ENCODE peak calls at places on chromosomes 5 and 9, in six cellular contexts. K is PC-3, B is heart right ventricle, X is WERI-Rb-1, C is GM12864, W is brain microvascular endothelial cell. Q is an unnamed sample.

GRCh38 chr9:126633881-126634558 is 20.3 kb downstream of the LMX1B start:
- DNase-seq in K (no peak), B (no peak), W (no peak), C (no peak), X (no peak), Q (no peak)

GRCh38 chr5:151125421-151125820 is 32.2 kb downstream of the ANXA6 start:
- DNase-seq in X (no peak), K (no peak), C (no peak), B (no peak), W (no peak), Q (no peak)

GRCh38 chr5:68287631-68287975 is 72.0 kb downstream of the PIK3R1 start:
- DNase-seq in K (no peak), B (no peak), X (no peak), C (no peak), W (no peak), Q (no peak)

GRCh38 chr9:124342946-124343485 is 72.2 kb downstream of the PSMB7 start:
- DNase-seq in K (peak), C (no peak), X (peak), W (peak), B (peak), Q (peak)

GRCh38 chr9:93812410-93812668 is 142.8 kb downstream of the BARX1 start:
- DNase-seq in W (no peak), K (no peak), C (no peak), B (no peak), X (no peak), Q (no peak)

GRCh38 chr9:125752070-125752628 is 5.0 kb downstream of the PBX3 start:
- DNase-seq in K (no peak), X (no peak), B (no peak), C (no peak), W (no peak), Q (no peak)

GRCh38 chr5:31934156-31934555 is 240.0 kb downstream of the GOLPH3 start:
- DNase-seq in W (no peak), B (no peak), C (no peak), K (peak), X (no peak), Q (no peak)

GRCh38 chr5:88509403-88509802 is 240.8 kb upstream of the TMEM161B start:
- DNase-seq in K (no peak), B (no peak), W (no peak), C (no peak), X (peak), Q (no peak)

GRCh38 chr5:53478411-53479044 is 1.9 kb upstream of the FST start:
- DNase-seq in W (peak), C (no peak), B (peak), K (peak), X (peak), Q (no peak)

GRCh38 chr5:157915638-157916037 is 56.7 kb upstream of the CLINT1 start:
- DNase-seq in B (peak), W (peak), K (peak), X (no peak), C (no peak), Q (peak)

GRCh38 chr9:133998915-133999580 is 6.9 kb upstream of the VAV2 start:
- DNase-seq in K (no peak), W (no peak), C (no peak), B (no peak), X (no peak), Q (no peak)

GRCh38 chr5:130135506-130135905 is 231.2 kb downstream of the CHSY3 start:
- DNase-seq in X (no peak), C (no peak), B (no peak), W (peak), K (peak), Q (peak)

GRCh38 chr9:81266674-81267073 is 422.7 kb downstream of the TLE1 start:
- DNase-seq in K (peak), C (no peak), B (no peak), W (peak), X (no peak), Q (no peak)

GRCh38 chr5:180135967-180136641 is 64.5 kb upstream of the RNF130 start:
- DNase-seq in X (no peak), C (no peak), K (no peak), B (no peak), W (no peak), Q (no peak)

GRCh38 chr5:167303582-167303981 is 987.9 kb upstream of the WWC1 start:
- DNase-seq in W (no peak), B (no peak), X (no peak), C (no peak), K (no peak), Q (no peak)

GRCh38 chr5:52895070-52895469 is 94.1 kb upstream of the ITGA2 start:
- DNase-seq in K (no peak), X (peak), C (no peak), W (no peak), B (no peak), Q (no peak)

GRCh38 chr9:23586906-23587305 is 239.1 kb downstream of the ELAVL2 start:
- DNase-seq in K (no peak), B (no peak), W (no peak), X (no peak), C (no peak), Q (no peak)

GRCh38 chr5:52799358-52799982 is 11.8 kb downstream of the ITGA1 start:
- DNase-seq in X (peak), C (no peak), W (peak), K (peak), B (peak), Q (no peak)

GRCh38 chr5:32612134-32612888 is 27.0 kb downstream of the SUB1 start:
- DNase-seq in C (no peak), K (no peak), B (no peak), X (no peak), W (peak), Q (peak)

GRCh38 chr5:172540099-172540870 is 86.0 kb upstream of the SH3PXD2B start:
- DNase-seq in C (no peak), K (no peak), B (no peak), W (no peak), X (no peak), Q (no peak)

GRCh38 chr9:121619989-121620673 is 31.3 kb upstream of the DAB2IP start:
- DNase-seq in X (no peak), B (peak), C (no peak), K (no peak), W (no peak), Q (no peak)

GRCh38 chr5:3199941-3200340 is 395.7 kb upstream of the IRX1 start:
- DNase-seq in X (no peak), W (no peak), K (no peak), B (no peak), C (no peak), Q (no peak)

GRCh38 chr5:44875661-44876250 is 67.0 kb downstream of the MRPS30 start:
- DNase-seq in K (peak), X (no peak), C (peak), B (no peak), W (no peak), Q (peak)

GRCh38 chr5:1010641-1011046 is 2.0 kb downstream of the NKD2 start:
- DNase-seq in K (no peak), C (no peak), B (peak), X (peak), W (no peak), Q (no peak)

GRCh38 chr5:1011226-1011631 is 2.6 kb downstream of the NKD2 start:
- DNase-seq in W (no peak), X (peak), C (no peak), B (peak), K (peak), Q (no peak)

GRCh38 chr5:1008451-1009358 is at the start of gene NKD2:
- DNase-seq in X (peak), K (peak), B (peak), W (no peak), C (no peak), Q (no peak)

GRCh38 chr5:1009359-1010180 is 968 bp downstream of the NKD2 start:
- DNase-seq in X (peak), W (no peak), B (peak), C (no peak), K (no peak), Q (no peak)

GRCh38 chr5:1010181-1010510 is 1.5 kb downstream of the NKD2 start:
- DNase-seq in B (no peak), X (peak), K (peak), C (no peak), W (no peak), Q (no peak)
- H3K4me3 ChIP-seq in B (peak), X (no peak), K (peak), C (no peak), W (no peak), Q (peak)

GRCh38 chr5:96537386-96537785 is 104.3 kb upstream of the PCSK1 start:
- DNase-seq in W (peak), C (no peak), B (no peak), X (no peak), K (peak), Q (peak)
- TF ChIP-seq CTCF in W (no peak), C (no peak), B (no peak), X (no peak), K (no peak), Q (no peak)

GRCh38 chr9:14706530-14707140 is 13.4 kb upstream of the ZDHHC21 start:
- DNase-seq in X (no peak), W (no peak), C (no peak), B (no peak), K (no peak), Q (no peak)

GRCh38 chr9:14704281-14704680 is 11.0 kb upstream of the ZDHHC21 start:
- DNase-seq in W (no peak), K (no peak), C (no peak), X (no peak), B (no peak), Q (no peak)

GRCh38 chr9:14705079-14705478 is 11.8 kb upstream of the ZDHHC21 start:
- DNase-seq in K (no peak), X (no peak), C (no peak), W (no peak), B (no peak), Q (no peak)

DNA sequence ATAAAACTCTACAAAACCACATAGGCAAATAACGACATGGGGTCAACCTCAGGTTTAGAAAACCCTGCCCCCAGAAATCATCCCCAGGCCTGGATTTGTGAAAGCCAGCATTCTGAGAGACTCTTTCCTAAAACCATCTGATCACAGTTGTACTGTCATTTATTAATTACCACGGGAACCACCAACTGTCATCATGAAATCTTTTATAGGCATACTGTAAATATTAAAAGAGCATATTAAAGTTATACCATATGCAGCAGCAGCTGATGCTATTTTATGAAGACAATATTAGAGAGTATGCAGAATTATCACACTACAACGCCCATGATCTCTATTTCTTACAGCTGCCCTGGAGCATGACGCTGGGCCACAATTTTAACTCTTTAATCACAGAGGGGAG is 9.0 kb upstream of the ZDHHC21 start:
- DNase-seq in X (no peak), B (no peak), W (no peak), K (no peak), C (no peak), Q (no peak)
- H3K4me3 ChIP-seq in X (no peak), B (no peak), W (no peak), K (no peak), C (no peak), Q (no peak)

GRCh38 chr5:96327728-96328127 is 105.3 kb downstream of the PCSK1 start:
- DNase-seq in K (no peak), C (no peak), W (no peak), X (no peak), B (no peak), Q (no peak)
- TF ChIP-seq CTCF in K (no peak), C (no peak), W (no peak), X (no peak), B (no peak), Q (no peak)

DNA sequence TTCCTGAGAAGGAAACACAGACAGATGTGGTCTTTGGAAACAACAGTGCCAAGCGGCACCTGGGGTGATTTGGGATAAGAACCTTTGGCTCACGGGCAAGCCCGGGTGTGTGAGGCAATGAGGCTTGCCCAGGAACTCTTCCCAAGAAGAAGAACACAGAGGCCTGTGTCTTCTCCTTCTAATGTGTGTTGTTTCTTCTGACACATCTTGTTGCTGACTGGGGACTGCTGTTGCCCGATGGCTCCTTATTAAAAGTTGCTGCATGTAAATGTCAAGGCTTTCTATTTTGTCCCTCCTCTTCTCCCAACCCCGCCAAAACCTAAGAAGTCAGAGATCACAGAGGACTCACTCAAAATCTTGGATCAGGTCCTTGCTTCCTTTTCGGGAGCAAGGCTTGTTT is 232.3 kb downstream of the GADD45G start:
- DNase-seq in B (no peak), C (no peak), X (no peak), W (no peak), K (no peak), Q (no peak)
- H3K4me3 ChIP-seq in B (no peak), C (no peak), X (no peak), W (no peak), K (no peak), Q (no peak)

GRCh38 chr5:113123563-113123962 is 147.0 kb downstream of the DCP2 start:
- DNase-seq in K (peak), C (no peak), X (peak), B (no peak), W (no peak), Q (no peak)
- TF ChIP-seq CTCF in K (peak), C (peak), X (peak), B (no peak), W (peak), Q (peak)

GRCh38 chr5:178114325-178115135 is 1.2 kb downstream of the N4BP3 start:
- DNase-seq in B (no peak), K (no peak), X (no peak), W (no peak), C (no peak), Q (no peak)
- H3K4me3 ChIP-seq in B (peak), K (peak), X (peak), W (no peak), C (peak), Q (peak)

GRCh38 chr5:137923856-137924255 is 34.6 kb downstream of the PKD2L2 start:
- DNase-seq in K (no peak), B (no peak), X (no peak), C (no peak), W (no peak), Q (no peak)
- TF ChIP-seq CTCF in K (no peak), B (no peak), X (no peak), C (no peak), W (peak), Q (peak)

Q was measured in astrocyte of the cerebellum.